ENCODE peak calls at places on chromosomes 13 and 19, in nine cellular contexts. One of them, this sample, is unnamed.

GRCh38 chr19:29260477-29261317 is 47.7 kb upstream of the UQCRFS1 start:
- DNase-seq in GOT3: no peak
- DNase-seq in stimulated activated CD4-positive, alpha-beta T cell treated with anti-CD3 and anti-CD28 coated beads, Interleukin-12 subunit alpha, Interleukin-12 subunit beta, amount 100 ng/mL, for 4 hours: peak
- DNase-seq in body of pancreas: peak
- DNase-seq in GM23338: peak
- DNase-seq in SHP77 treated with DMSO at 0.1 percent for 48 hours: no peak
- DNase-seq in natural killer cell: no peak
- DNase-seq in kidney glomerular epithelial cell: peak
- DNase-seq in GDM1: peak
- DNase-seq in this sample: peak

GRCh38 chr19:49847731-49848696 is 2.9 kb upstream of the PTOV1 start:
- DNase-seq in GOT3: no peak
- DNase-seq in stimulated activated CD4-positive, alpha-beta T cell treated with anti-CD3 and anti-CD28 coated beads, Interleukin-12 subunit alpha, Interleukin-12 subunit beta, amount 100 ng/mL, for 4 hours: no peak
- DNase-seq in body of pancreas: no peak
- DNase-seq in GM23338: no peak
- DNase-seq in SHP77 treated with DMSO at 0.1 percent for 48 hours: no peak
- DNase-seq in natural killer cell: no peak
- DNase-seq in kidney glomerular epithelial cell: peak
- DNase-seq in GDM1: no peak
- DNase-seq in this sample: no peak

GRCh38 chr13:112931028-112931934 is 37.7 kb upstream of the MCF2L start:
- DNase-seq in GOT3: no peak
- DNase-seq in stimulated activated CD4-positive, alpha-beta T cell treated with anti-CD3 and anti-CD28 coated beads, Interleukin-12 subunit alpha, Interleukin-12 subunit beta, amount 100 ng/mL, for 4 hours: no peak
- DNase-seq in body of pancreas: peak
- DNase-seq in GM23338: peak
- DNase-seq in SHP77 treated with DMSO at 0.1 percent for 48 hours: peak
- DNase-seq in natural killer cell: no peak
- DNase-seq in kidney glomerular epithelial cell: peak
- DNase-seq in GDM1: no peak
- DNase-seq in this sample: no peak

GRCh38 chr13:77571956-77572355 is 36.5 kb downstream of the SCEL start:
- DNase-seq in GOT3: no peak
- DNase-seq in stimulated activated CD4-positive, alpha-beta T cell treated with anti-CD3 and anti-CD28 coated beads, Interleukin-12 subunit alpha, Interleukin-12 subunit beta, amount 100 ng/mL, for 4 hours: no peak
- DNase-seq in body of pancreas: no peak
- DNase-seq in GM23338: peak
- DNase-seq in SHP77 treated with DMSO at 0.1 percent for 48 hours: no peak
- DNase-seq in natural killer cell: no peak
- DNase-seq in kidney glomerular epithelial cell: no peak
- DNase-seq in GDM1: no peak
- DNase-seq in this sample: no peak

GRCh38 chr13:42384265-42384664 is 112.3 kb downstream of the AKAP11 start:
- DNase-seq in GOT3: no peak
- DNase-seq in stimulated activated CD4-positive, alpha-beta T cell treated with anti-CD3 and anti-CD28 coated beads, Interleukin-12 subunit alpha, Interleukin-12 subunit beta, amount 100 ng/mL, for 4 hours: no peak
- DNase-seq in body of pancreas: no peak
- DNase-seq in GM23338: no peak
- DNase-seq in SHP77 treated with DMSO at 0.1 percent for 48 hours: no peak
- DNase-seq in natural killer cell: no peak
- DNase-seq in kidney glomerular epithelial cell: peak
- DNase-seq in GDM1: no peak
- DNase-seq in this sample: no peak

GRCh38 chr19:18800079-18800478 is 9.0 kb upstream of the COMP start:
- DNase-seq in GOT3: no peak
- DNase-seq in stimulated activated CD4-positive, alpha-beta T cell treated with anti-CD3 and anti-CD28 coated beads, Interleukin-12 subunit alpha, Interleukin-12 subunit beta, amount 100 ng/mL, for 4 hours: no peak
- DNase-seq in body of pancreas: no peak
- DNase-seq in GM23338: no peak
- DNase-seq in SHP77 treated with DMSO at 0.1 percent for 48 hours: no peak
- DNase-seq in natural killer cell: no peak
- DNase-seq in kidney glomerular epithelial cell: no peak
- DNase-seq in GDM1: no peak
- DNase-seq in this sample: no peak

GRCh38 chr19:49362048-49362925 is at the start of gene TEAD2:
- DNase-seq in GOT3: no peak
- DNase-seq in stimulated activated CD4-positive, alpha-beta T cell treated with anti-CD3 and anti-CD28 coated beads, Interleukin-12 subunit alpha, Interleukin-12 subunit beta, amount 100 ng/mL, for 4 hours: no peak
- DNase-seq in body of pancreas: peak
- DNase-seq in GM23338: peak
- DNase-seq in SHP77 treated with DMSO at 0.1 percent for 48 hours: no peak
- DNase-seq in natural killer cell: no peak
- DNase-seq in kidney glomerular epithelial cell: no peak
- DNase-seq in GDM1: no peak
- DNase-seq in this sample: no peak

GRCh38 chr19:30227661-30228112 is 144.5 kb upstream of the ZNF536 start:
- DNase-seq in GOT3: no peak
- DNase-seq in stimulated activated CD4-positive, alpha-beta T cell treated with anti-CD3 and anti-CD28 coated beads, Interleukin-12 subunit alpha, Interleukin-12 subunit beta, amount 100 ng/mL, for 4 hours: peak
- DNase-seq in body of pancreas: peak
- DNase-seq in GM23338: peak
- DNase-seq in SHP77 treated with DMSO at 0.1 percent for 48 hours: no peak
- DNase-seq in natural killer cell: no peak
- DNase-seq in kidney glomerular epithelial cell: peak
- DNase-seq in GDM1: peak
- DNase-seq in this sample: no peak

GRCh38 chr13:29137995-29138394 is 317.9 kb downstream of the MTUS2 start:
- DNase-seq in GOT3: no peak
- DNase-seq in stimulated activated CD4-positive, alpha-beta T cell treated with anti-CD3 and anti-CD28 coated beads, Interleukin-12 subunit alpha, Interleukin-12 subunit beta, amount 100 ng/mL, for 4 hours: no peak
- DNase-seq in body of pancreas: no peak
- DNase-seq in GM23338: no peak
- DNase-seq in SHP77 treated with DMSO at 0.1 percent for 48 hours: no peak
- DNase-seq in natural killer cell: no peak
- DNase-seq in kidney glomerular epithelial cell: no peak
- DNase-seq in GDM1: no peak
- DNase-seq in this sample: no peak

GRCh38 chr13:30744056-30744684 is 8.8 kb downstream of the ALOX5AP start:
- DNase-seq in GOT3: no peak
- DNase-seq in stimulated activated CD4-positive, alpha-beta T cell treated with anti-CD3 and anti-CD28 coated beads, Interleukin-12 subunit alpha, Interleukin-12 subunit beta, amount 100 ng/mL, for 4 hours: peak
- DNase-seq in body of pancreas: peak
- DNase-seq in GM23338: no peak
- DNase-seq in SHP77 treated with DMSO at 0.1 percent for 48 hours: no peak
- DNase-seq in natural killer cell: peak
- DNase-seq in kidney glomerular epithelial cell: no peak
- DNase-seq in GDM1: peak
- DNase-seq in this sample: no peak

GRCh38 chr13:70580825-70581224 is 472.6 kb upstream of the KLHL1 start:
- DNase-seq in GOT3: no peak
- DNase-seq in stimulated activated CD4-positive, alpha-beta T cell treated with anti-CD3 and anti-CD28 coated beads, Interleukin-12 subunit alpha, Interleukin-12 subunit beta, amount 100 ng/mL, for 4 hours: no peak
- DNase-seq in body of pancreas: no peak
- DNase-seq in GM23338: no peak
- DNase-seq in SHP77 treated with DMSO at 0.1 percent for 48 hours: no peak
- DNase-seq in natural killer cell: no peak
- DNase-seq in kidney glomerular epithelial cell: no peak
- DNase-seq in GDM1: no peak
- DNase-seq in this sample: no peak

GRCh38 chr19:5623397-5624153 is 692 bp downstream of the SAFB start:
- DNase-seq in GOT3: no peak
- DNase-seq in stimulated activated CD4-positive, alpha-beta T cell treated with anti-CD3 and anti-CD28 coated beads, Interleukin-12 subunit alpha, Interleukin-12 subunit beta, amount 100 ng/mL, for 4 hours: peak
- DNase-seq in body of pancreas: peak
- DNase-seq in GM23338: no peak
- DNase-seq in SHP77 treated with DMSO at 0.1 percent for 48 hours: no peak
- DNase-seq in natural killer cell: no peak
- DNase-seq in kidney glomerular epithelial cell: no peak
- DNase-seq in GDM1: no peak
- DNase-seq in this sample: no peak

GRCh38 chr13:39349391-39349790 is 253.6 kb downstream of the LHFPL6 start:
- DNase-seq in GOT3: no peak
- DNase-seq in stimulated activated CD4-positive, alpha-beta T cell treated with anti-CD3 and anti-CD28 coated beads, Interleukin-12 subunit alpha, Interleukin-12 subunit beta, amount 100 ng/mL, for 4 hours: no peak
- DNase-seq in body of pancreas: no peak
- DNase-seq in GM23338: no peak
- DNase-seq in SHP77 treated with DMSO at 0.1 percent for 48 hours: no peak
- DNase-seq in natural killer cell: no peak
- DNase-seq in kidney glomerular epithelial cell: no peak
- DNase-seq in GDM1: no peak
- DNase-seq in this sample: no peak

GRCh38 chr19:1468274-1469199 is 10.5 kb downstream of the C19orf25 start:
- DNase-seq in GOT3: no peak
- DNase-seq in stimulated activated CD4-positive, alpha-beta T cell treated with anti-CD3 and anti-CD28 coated beads, Interleukin-12 subunit alpha, Interleukin-12 subunit beta, amount 100 ng/mL, for 4 hours: peak
- DNase-seq in body of pancreas: peak
- DNase-seq in GM23338: no peak
- DNase-seq in SHP77 treated with DMSO at 0.1 percent for 48 hours: no peak
- DNase-seq in natural killer cell: no peak
- DNase-seq in kidney glomerular epithelial cell: no peak
- DNase-seq in GDM1: no peak
- DNase-seq in this sample: no peak

GRCh38 chr19:36207605-36208252 is 6.7 kb downstream of the ZNF565 start:
- DNase-seq in GOT3: no peak
- DNase-seq in stimulated activated CD4-positive, alpha-beta T cell treated with anti-CD3 and anti-CD28 coated beads, Interleukin-12 subunit alpha, Interleukin-12 subunit beta, amount 100 ng/mL, for 4 hours: no peak
- DNase-seq in body of pancreas: no peak
- DNase-seq in GM23338: no peak
- DNase-seq in SHP77 treated with DMSO at 0.1 percent for 48 hours: no peak
- DNase-seq in natural killer cell: no peak
- DNase-seq in kidney glomerular epithelial cell: no peak
- DNase-seq in GDM1: no peak
- DNase-seq in this sample: no peak

GRCh38 chr13:37484056-37484455 is 114.5 kb downstream of the POSTN start:
- DNase-seq in GOT3: no peak
- DNase-seq in stimulated activated CD4-positive, alpha-beta T cell treated with anti-CD3 and anti-CD28 coated beads, Interleukin-12 subunit alpha, Interleukin-12 subunit beta, amount 100 ng/mL, for 4 hours: no peak
- DNase-seq in body of pancreas: no peak
- DNase-seq in GM23338: no peak
- DNase-seq in SHP77 treated with DMSO at 0.1 percent for 48 hours: no peak
- DNase-seq in natural killer cell: no peak
- DNase-seq in kidney glomerular epithelial cell: no peak
- DNase-seq in GDM1: no peak
- DNase-seq in this sample: no peak

GRCh38 chr13:111528513-111528912 is 208.1 kb downstream of the TEX29 start:
- DNase-seq in GOT3: no peak
- DNase-seq in stimulated activated CD4-positive, alpha-beta T cell treated with anti-CD3 and anti-CD28 coated beads, Interleukin-12 subunit alpha, Interleukin-12 subunit beta, amount 100 ng/mL, for 4 hours: no peak
- DNase-seq in body of pancreas: no peak
- DNase-seq in GM23338: no peak
- DNase-seq in SHP77 treated with DMSO at 0.1 percent for 48 hours: no peak
- DNase-seq in natural killer cell: no peak
- DNase-seq in kidney glomerular epithelial cell: no peak
- DNase-seq in GDM1: no peak
- DNase-seq in this sample: no peak

GRCh38 chr13:96377835-96378234 is 287.9 kb downstream of the HS6ST3 start:
- DNase-seq in GOT3: no peak
- DNase-seq in stimulated activated CD4-positive, alpha-beta T cell treated with anti-CD3 and anti-CD28 coated beads, Interleukin-12 subunit alpha, Interleukin-12 subunit beta, amount 100 ng/mL, for 4 hours: no peak
- DNase-seq in body of pancreas: no peak
- DNase-seq in GM23338: no peak
- DNase-seq in SHP77 treated with DMSO at 0.1 percent for 48 hours: no peak
- DNase-seq in natural killer cell: no peak
- DNase-seq in kidney glomerular epithelial cell: no peak
- DNase-seq in GDM1: no peak
- DNase-seq in this sample: no peak

GRCh38 chr19:49590971-49591730 is at the start of gene PRR12:
- DNase-seq in GOT3: peak
- DNase-seq in stimulated activated CD4-positive, alpha-beta T cell treated with anti-CD3 and anti-CD28 coated beads, Interleukin-12 subunit alpha, Interleukin-12 subunit beta, amount 100 ng/mL, for 4 hours: peak
- DNase-seq in body of pancreas: peak
- DNase-seq in GM23338: peak
- DNase-seq in SHP77 treated with DMSO at 0.1 percent for 48 hours: no peak
- DNase-seq in natural killer cell: peak
- DNase-seq in kidney glomerular epithelial cell: peak
- DNase-seq in GDM1: peak
- DNase-seq in this sample: peak

GRCh38 chr13:101390461-101390860 is 25.8 kb downstream of the NALCN start:
- DNase-seq in GOT3: no peak
- DNase-seq in stimulated activated CD4-positive, alpha-beta T cell treated with anti-CD3 and anti-CD28 coated beads, Interleukin-12 subunit alpha, Interleukin-12 subunit beta, amount 100 ng/mL, for 4 hours: no peak
- DNase-seq in body of pancreas: no peak
- DNase-seq in GM23338: no peak
- DNase-seq in SHP77 treated with DMSO at 0.1 percent for 48 hours: no peak
- DNase-seq in natural killer cell: no peak
- DNase-seq in kidney glomerular epithelial cell: no peak
- DNase-seq in GDM1: no peak
- DNase-seq in this sample: no peak

GRCh38 chr19:1361601-1362384 is 21.9 kb upstream of the NDUFS7 start:
- DNase-seq in GOT3: no peak
- DNase-seq in stimulated activated CD4-positive, alpha-beta T cell treated with anti-CD3 and anti-CD28 coated beads, Interleukin-12 subunit alpha, Interleukin-12 subunit beta, amount 100 ng/mL, for 4 hours: no peak
- DNase-seq in body of pancreas: no peak
- DNase-seq in GM23338: no peak
- DNase-seq in SHP77 treated with DMSO at 0.1 percent for 48 hours: no peak
- DNase-seq in natural killer cell: no peak
- DNase-seq in kidney glomerular epithelial cell: peak
- DNase-seq in GDM1: no peak
- DNase-seq in this sample: no peak

GRCh38 chr13:35690546-35690945 is 214.1 kb upstream of the MAB21L1 start:
- DNase-seq in GOT3: no peak
- DNase-seq in stimulated activated CD4-positive, alpha-beta T cell treated with anti-CD3 and anti-CD28 coated beads, Interleukin-12 subunit alpha, Interleukin-12 subunit beta, amount 100 ng/mL, for 4 hours: no peak
- DNase-seq in body of pancreas: no peak
- DNase-seq in GM23338: no peak
- DNase-seq in SHP77 treated with DMSO at 0.1 percent for 48 hours: no peak
- DNase-seq in natural killer cell: no peak
- DNase-seq in kidney glomerular epithelial cell: no peak
- DNase-seq in GDM1: no peak
- DNase-seq in this sample: no peak

GRCh38 chr13:41916173-41916954 is 44.5 kb downstream of the VWA8 start:
- DNase-seq in GOT3: no peak
- DNase-seq in stimulated activated CD4-positive, alpha-beta T cell treated with anti-CD3 and anti-CD28 coated beads, Interleukin-12 subunit alpha, Interleukin-12 subunit beta, amount 100 ng/mL, for 4 hours: no peak
- DNase-seq in body of pancreas: no peak
- DNase-seq in GM23338: no peak
- DNase-seq in SHP77 treated with DMSO at 0.1 percent for 48 hours: no peak
- DNase-seq in natural killer cell: no peak
- DNase-seq in kidney glomerular epithelial cell: peak
- DNase-seq in GDM1: peak
- DNase-seq in this sample: no peak

GRCh38 chr19:46924874-46925547 is 64.2 kb downstream of the ARHGAP35 start:
- DNase-seq in GOT3: no peak
- DNase-seq in stimulated activated CD4-positive, alpha-beta T cell treated with anti-CD3 and anti-CD28 coated beads, Interleukin-12 subunit alpha, Interleukin-12 subunit beta, amount 100 ng/mL, for 4 hours: no peak
- DNase-seq in body of pancreas: peak
- DNase-seq in GM23338: no peak
- DNase-seq in SHP77 treated with DMSO at 0.1 percent for 48 hours: no peak
- DNase-seq in natural killer cell: no peak
- DNase-seq in kidney glomerular epithelial cell: no peak
- DNase-seq in GDM1: no peak
- DNase-seq in this sample: peak

GRCh38 chr13:78137404-78138142 is 218.9 kb upstream of the EDNRB start:
- DNase-seq in GOT3: no peak
- DNase-seq in stimulated activated CD4-positive, alpha-beta T cell treated with anti-CD3 and anti-CD28 coated beads, Interleukin-12 subunit alpha, Interleukin-12 subunit beta, amount 100 ng/mL, for 4 hours: no peak
- DNase-seq in body of pancreas: no peak
- DNase-seq in GM23338: peak
- DNase-seq in SHP77 treated with DMSO at 0.1 percent for 48 hours: peak
- DNase-seq in natural killer cell: no peak
- DNase-seq in kidney glomerular epithelial cell: peak
- DNase-seq in GDM1: peak
- DNase-seq in this sample: no peak

GRCh38 chr13:99067160-99067985 is 89.5 kb upstream of the DOCK9 start:
- DNase-seq in GOT3: no peak
- DNase-seq in stimulated activated CD4-positive, alpha-beta T cell treated with anti-CD3 and anti-CD28 coated beads, Interleukin-12 subunit alpha, Interleukin-12 subunit beta, amount 100 ng/mL, for 4 hours: no peak
- DNase-seq in body of pancreas: no peak
- DNase-seq in GM23338: no peak
- DNase-seq in SHP77 treated with DMSO at 0.1 percent for 48 hours: no peak
- DNase-seq in natural killer cell: no peak
- DNase-seq in kidney glomerular epithelial cell: peak
- DNase-seq in GDM1: no peak
- DNase-seq in this sample: no peak

GRCh38 chr13:99312493-99312883 is 5.3 kb upstream of the GPR183 start:
- DNase-seq in GOT3: no peak
- DNase-seq in stimulated activated CD4-positive, alpha-beta T cell treated with anti-CD3 and anti-CD28 coated beads, Interleukin-12 subunit alpha, Interleukin-12 subunit beta, amount 100 ng/mL, for 4 hours: no peak
- DNase-seq in body of pancreas: peak
- DNase-seq in GM23338: no peak
- DNase-seq in SHP77 treated with DMSO at 0.1 percent for 48 hours: peak
- DNase-seq in natural killer cell: no peak
- DNase-seq in kidney glomerular epithelial cell: peak
- DNase-seq in GDM1: peak
- DNase-seq in this sample: no peak

GRCh38 chr19:46985532-46986415 is 33.9 kb upstream of the NPAS1 start:
- DNase-seq in GOT3: no peak
- DNase-seq in stimulated activated CD4-positive, alpha-beta T cell treated with anti-CD3 and anti-CD28 coated beads, Interleukin-12 subunit alpha, Interleukin-12 subunit beta, amount 100 ng/mL, for 4 hours: no peak
- DNase-seq in body of pancreas: no peak
- DNase-seq in GM23338: no peak
- DNase-seq in SHP77 treated with DMSO at 0.1 percent for 48 hours: no peak
- DNase-seq in natural killer cell: no peak
- DNase-seq in kidney glomerular epithelial cell: no peak
- DNase-seq in GDM1: no peak
- DNase-seq in this sample: no peak

GRCh38 chr13:30926781-30927180 is 5.7 kb upstream of the TEX26 start:
- DNase-seq in GOT3: no peak
- DNase-seq in stimulated activated CD4-positive, alpha-beta T cell treated with anti-CD3 and anti-CD28 coated beads, Interleukin-12 subunit alpha, Interleukin-12 subunit beta, amount 100 ng/mL, for 4 hours: no peak
- DNase-seq in body of pancreas: no peak
- DNase-seq in GM23338: no peak
- DNase-seq in SHP77 treated with DMSO at 0.1 percent for 48 hours: no peak
- DNase-seq in natural killer cell: no peak
- DNase-seq in kidney glomerular epithelial cell: no peak
- DNase-seq in GDM1: no peak
- DNase-seq in this sample: no peak

GRCh38 chr19:35476149-35476548 is 14.1 kb downstream of the KRTDAP start:
- DNase-seq in GOT3: no peak
- DNase-seq in stimulated activated CD4-positive, alpha-beta T cell treated with anti-CD3 and anti-CD28 coated beads, Interleukin-12 subunit alpha, Interleukin-12 subunit beta, amount 100 ng/mL, for 4 hours: no peak
- DNase-seq in body of pancreas: no peak
- DNase-seq in GM23338: peak
- DNase-seq in SHP77 treated with DMSO at 0.1 percent for 48 hours: no peak
- DNase-seq in natural killer cell: no peak
- DNase-seq in kidney glomerular epithelial cell: no peak
- DNase-seq in GDM1: no peak
- DNase-seq in this sample: no peak

GRCh38 chr13:26727122-26727521 is 33.5 kb downstream of the GPR12 start:
- DNase-seq in GOT3: no peak
- DNase-seq in stimulated activated CD4-positive, alpha-beta T cell treated with anti-CD3 and anti-CD28 coated beads, Interleukin-12 subunit alpha, Interleukin-12 subunit beta, amount 100 ng/mL, for 4 hours: no peak
- DNase-seq in body of pancreas: no peak
- DNase-seq in GM23338: no peak
- DNase-seq in SHP77 treated with DMSO at 0.1 percent for 48 hours: no peak
- DNase-seq in natural killer cell: no peak
- DNase-seq in kidney glomerular epithelial cell: no peak
- DNase-seq in GDM1: no peak
- DNase-seq in this sample: no peak